ENCODE peak calls at places on chromosomes 11 and 22, in seven cellular contexts. D is naive thymus-derived CD8-positive, alpha-beta T cell; I is Right ventricle myocardium superior; Y is naive thymus-derived CD4-positive, alpha-beta T cell; J is iris pigment epithelial cell; K is HEK293T; M is activated T-helper 9 cell treated with anti-CD3 and anti-CD28 coated beads, Interleukin-2, amount 50 U/mL, for 16 hours. L is an unnamed sample.

GRCh38 chr11:69166186-69167115 is 10.7 kb downstream of the SMIM38 start:
- DNase-seq in D (no peak), Y (no peak), I (peak; percentile 50), J (peak; percentile 87), K (peak; percentile 61), M (no peak), L (no peak)

GRCh38 chr11:120853435-120853834 is 170.5 kb upstream of the TBCEL start:
- DNase-seq in K (no peak), J (no peak), I (no peak), M (no peak), Y (no peak), D (no peak), L (no peak)

GRCh38 chr11:1178906-1179305 is 21.2 kb downstream of the MUC5AC start:
- DNase-seq in K (no peak), M (no peak), Y (no peak), J (no peak), D (no peak), I (peak; percentile 20), L (no peak)

GRCh38 chr22:23380230-23380573 is 199.9 kb downstream of the IGLL1 start:
- DNase-seq in D (no peak), M (no peak), I (no peak), K (no peak), J (no peak), Y (no peak), L (no peak)

GRCh38 chr22:48371391-48371790 is 1456.3 kb downstream of the BRD1 start:
- DNase-seq in K (no peak), D (no peak), J (no peak), Y (no peak), I (no peak), M (no peak), L (no peak)

GRCh38 chr22:49405590-49405989 is 422.1 kb downstream of the BRD1 start:
- DNase-seq in K (no peak), D (no peak), M (no peak), I (no peak), Y (no peak), J (no peak), L (no peak)

GRCh38 chr11:125663910-125664309 is 16.7 kb downstream of the ACRV1 start:
- DNase-seq in K (no peak), Y (no peak), I (no peak), J (peak; percentile 28), M (no peak), D (no peak), L (no peak)

GRCh38 chr11:103594283-103594682 is 442.2 kb upstream of the DDI1 start:
- DNase-seq in K (no peak), D (no peak), J (no peak), I (no peak), M (no peak), Y (no peak), L (no peak)

GRCh38 chr22:29813563-29813962 is 24.5 kb downstream of the ASCC2 start:
- DNase-seq in D (no peak), J (peak; percentile 66), M (no peak), K (peak; percentile 37), I (no peak), Y (no peak), L (no peak)

GRCh38 chr11:66743271-66743968 is 14.4 kb upstream of the SPTBN2 start:
- DNase-seq in Y (no peak), D (no peak), M (no peak), K (no peak), J (no peak), I (no peak), L (no peak)

GRCh38 chr11:86805873-86806310 is 5.5 kb downstream of the PRSS23 start:
- DNase-seq in J (no peak), D (peak; percentile 9), I (no peak), K (no peak), M (no peak), Y (no peak), L (no peak)

GRCh38 chr11:71201936-71202597 is 50.3 kb downstream of the SHANK2 start:
- DNase-seq in K (no peak), I (no peak), J (no peak), D (no peak), M (no peak), Y (no peak), L (no peak)

GRCh38 chr11:111531687-111532364 is 8.7 kb upstream of the LAYN start:
- DNase-seq in I (no peak), J (peak; percentile 98), D (no peak), Y (no peak), M (no peak), K (no peak), L (no peak)

GRCh38 chr11:123145661-123146060 is 49.4 kb downstream of the CLMP start:
- DNase-seq in K (no peak), I (no peak), J (no peak), M (no peak), D (no peak), Y (no peak), L (peak; percentile 90)

GRCh38 chr11:123253223-123253622 is 58.2 kb upstream of the CLMP start:
- DNase-seq in J (no peak), Y (no peak), D (no peak), K (no peak), M (no peak), I (no peak), L (no peak)

GRCh38 chr11:124473476-124473875 is 28.0 kb upstream of the OR8B8 start:
- DNase-seq in K (no peak), D (no peak), Y (no peak), M (no peak), I (no peak), J (no peak), L (no peak)

GRCh38 chr22:37999640-38000272 is 15.4 kb upstream of the SOX10 start:
- DNase-seq in J (peak; percentile 64), I (no peak), K (peak; percentile 57), Y (no peak), M (no peak), D (no peak), L (no peak)

GRCh38 chr11:59291228-59291627 is 67.5 kb upstream of the OR5AN1 start:
- DNase-seq in K (no peak), M (no peak), Y (no peak), D (no peak), I (no peak), J (no peak), L (no peak)

GRCh38 chr22:33335611-33336279 is 277.6 kb upstream of the SYN3 start:
- DNase-seq in M (no peak), Y (no peak), K (no peak), J (no peak), I (no peak), D (no peak), L (no peak)

GRCh38 chr11:126268361-126268707 is 361 bp downstream of the SRPRA start:
- DNase-seq in K (peak; percentile 56), M (peak; percentile 2), D (no peak), I (no peak), J (no peak), Y (no peak), L (no peak)

GRCh38 chr11:78022397-78023396 is at the start of gene KCTD14:
- DNase-seq in D (no peak), I (peak; percentile 47), J (no peak), K (no peak), M (no peak), Y (no peak), L (no peak)

L was measured in SK-N-DZ.